ENCODE peak calls at places on chromosomes 6 and 20, in six cellular contexts. Z is A549, E is tibial nerve, I is PC-3, X is tibial artery, Y is heart left ventricle. J is an unnamed sample. For H3K4me1, the result is how much of the 10 kb centered on the place peaks cover.

GRCh38 chr6:26329763-26330511 is 35.1 kb upstream of the BTN3A2 start:
- DNase-seq in E (no peak), I (peak), Z (no peak), X (no peak), Y (no peak), J (no peak)

GRCh38 chr6:155066371-155066770 is 71.3 kb downstream of the TIAM2 start:
- DNase-seq in Z (no peak), Y (no peak), X (no peak), E (no peak), I (no peak), J (no peak)

GRCh38 chr6:110322151-110323003 is 35.8 kb downstream of the METTL24 start:
- DNase-seq in E (no peak), X (no peak), Y (no peak), Z (no peak), I (no peak), J (no peak)

GRCh38 chr20:22088882-22089281 is 383.4 kb downstream of the PAX1 start:
- DNase-seq in X (no peak), Y (no peak), I (no peak), E (no peak), Z (no peak), J (no peak)

GRCh38 chr6:10141756-10142443 is 273.0 kb downstream of the TFAP2A start:
- DNase-seq in X (no peak), E (no peak), Z (no peak), I (no peak), Y (no peak), J (no peak)

GRCh38 chr6:24064106-24064505 is 61.9 kb upstream of the NRSN1 start:
- DNase-seq in E (no peak), I (peak), Z (no peak), X (no peak), Y (no peak), J (no peak)

GRCh38 chr6:37988696-37989095 is 169.2 kb downstream of the ZFAND3 start:
- DNase-seq in Z (no peak), I (no peak), Y (no peak), X (no peak), E (no peak), J (no peak)

GRCh38 chr6:66638099-66638498 is 931.1 kb upstream of the EYS start:
- DNase-seq in I (no peak), Y (no peak), E (no peak), X (no peak), Z (no peak), J (no peak)

GRCh38 chr20:61437280-61438206 is 185.5 kb downstream of the CDH4 start:
- DNase-seq in E (no peak), Z (no peak), Y (no peak), I (no peak), X (peak), J (no peak)

GRCh38 chr20:47868744-47869143 is 83.5 kb upstream of the SULF2 start:
- DNase-seq in I (no peak), E (no peak), X (no peak), Y (no peak), Z (no peak), J (no peak)

GRCh38 chr6:110875548-110876169 is 1.1 kb downstream of the AMD1 start:
- DNase-seq in Z (no peak), E (no peak), X (peak), I (no peak), Y (peak), J (peak)

GRCh38 chr6:153172815-153173214 is 41.7 kb upstream of the RGS17 start:
- DNase-seq in I (no peak), X (no peak), Y (no peak), E (no peak), Z (no peak), J (no peak)

GRCh38 chr6:162147281-162147680 is 580.3 kb downstream of the PRKN start:
- DNase-seq in I (no peak), Y (no peak), Z (no peak), E (no peak), X (no peak), J (no peak)

GRCh38 chr20:22675337-22675736 is 91.0 kb upstream of the FOXA2 start:
- DNase-seq in I (no peak), Y (no peak), E (no peak), X (no peak), Z (no peak), J (no peak)

GRCh38 chr20:47040506-47041125 is 146.0 kb downstream of the EYA2 start:
- DNase-seq in Y (no peak), X (no peak), I (no peak), Z (no peak), E (no peak), J (no peak)

GRCh38 chr6:37491161-37491829 is 8.4 kb downstream of the CCDC167 start:
- DNase-seq in Z (no peak), X (no peak), I (no peak), E (no peak), Y (no peak), J (no peak)

GRCh38 chr6:34970487-34970886 is 81.4 kb downstream of the ANKS1A start:
- DNase-seq in X (no peak), Y (no peak), E (no peak), I (no peak), Z (no peak), J (no peak)

GRCh38 chr6:150627601-150628012 is 27.9 kb downstream of the PLEKHG1 start:
- DNase-seq in I (peak), Z (no peak), X (no peak), Y (no peak), E (no peak), J (no peak)

GRCh38 chr6:94215614-94216013 is 796.3 kb upstream of the EPHA7 start:
- DNase-seq in X (no peak), Z (no peak), Y (no peak), I (no peak), E (no peak), J (no peak)

DNA sequence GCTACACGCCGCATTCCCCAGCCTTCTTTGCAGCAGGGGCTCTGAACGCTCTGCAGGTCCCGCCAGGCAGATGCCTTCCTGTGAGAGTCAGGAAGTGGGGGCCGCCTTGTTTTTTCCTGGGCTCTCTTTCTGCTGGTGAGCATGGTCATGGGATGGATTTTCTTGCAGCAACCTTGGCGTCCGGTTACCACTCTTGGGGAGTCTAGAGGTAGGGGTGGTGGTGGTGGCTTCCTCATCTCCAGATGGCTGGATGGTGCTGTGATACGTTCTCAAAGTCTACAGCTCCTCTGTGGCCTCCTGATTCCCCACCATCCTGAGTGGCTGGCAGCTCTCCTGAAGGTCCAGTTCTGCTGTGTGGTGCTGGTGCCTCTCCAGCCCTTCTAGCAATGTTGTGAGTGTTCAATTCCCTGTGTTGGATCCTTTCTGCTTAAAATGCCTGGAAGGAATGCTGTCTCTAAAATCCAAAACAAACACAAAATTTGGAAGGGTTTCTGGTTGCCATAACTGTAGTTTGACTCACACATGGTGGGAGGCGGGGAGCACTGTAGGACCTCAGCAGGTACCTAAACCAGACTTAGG is 111.9 kb downstream of the CEBPB start:
- DNase-seq in Z (no peak), I (peak), E (no peak), X (no peak), Y (no peak), J (peak)
- H3K4me1 ChIP-seq in Z (half or more), I (under half), E (under half), X (under half), Y (half or more), J (under half)

GRCh38 chr6:93120154-93120742 is 299.1 kb downstream of the EPHA7 start:
- DNase-seq in I (no peak), E (no peak), X (no peak), Z (no peak), Y (no peak), J (no peak)
- TF ChIP-seq CTCF in I (no peak), E (no peak), X (no peak), Z (no peak), Y (no peak), J (no peak)

DNA sequence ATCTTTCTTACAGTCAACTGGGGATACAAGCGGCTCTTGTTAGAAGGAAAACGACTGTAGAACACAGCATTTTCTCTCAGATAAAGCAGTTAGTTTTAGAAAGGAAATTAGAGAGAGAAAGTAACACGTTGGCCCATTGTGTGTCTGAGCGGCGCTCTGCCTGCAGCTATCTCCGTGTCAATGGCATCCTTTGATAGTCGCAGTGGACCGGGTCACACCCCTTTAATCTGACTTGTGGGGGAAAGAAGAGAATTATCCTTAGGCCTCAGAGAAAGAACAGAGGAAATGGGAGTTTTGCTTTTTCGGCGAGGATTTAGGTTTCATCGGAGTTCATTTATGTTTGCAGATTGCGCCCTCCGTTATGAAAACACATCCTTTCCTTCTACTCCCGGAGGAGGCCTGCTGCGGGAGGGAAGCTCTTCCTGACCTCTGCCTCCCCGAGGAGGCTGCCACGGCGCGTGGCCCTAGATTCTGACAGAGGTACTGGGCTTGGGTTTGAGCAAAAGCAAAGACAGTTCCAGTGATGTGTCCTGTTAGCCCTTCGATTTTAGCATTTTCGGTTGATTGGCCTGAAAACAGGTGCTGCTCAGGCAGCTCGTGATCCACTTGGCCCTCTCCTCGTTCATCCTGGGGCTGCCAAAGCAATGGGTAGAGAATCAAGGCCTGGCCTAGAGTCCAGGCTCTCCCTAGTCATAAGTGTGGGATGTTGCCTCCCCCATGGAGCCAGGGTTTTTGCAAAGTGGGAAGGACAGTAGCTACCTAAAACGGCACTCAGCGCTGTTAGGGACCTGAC is 74.9 kb downstream of the ZDHHC14 start:
- DNase-seq in Y (no peak), E (no peak), Z (no peak), I (no peak), X (no peak), J (no peak)
- H3K27ac ChIP-seq in Y (peak), E (peak), Z (no peak), I (no peak), X (no peak), J (no peak)

DNA sequence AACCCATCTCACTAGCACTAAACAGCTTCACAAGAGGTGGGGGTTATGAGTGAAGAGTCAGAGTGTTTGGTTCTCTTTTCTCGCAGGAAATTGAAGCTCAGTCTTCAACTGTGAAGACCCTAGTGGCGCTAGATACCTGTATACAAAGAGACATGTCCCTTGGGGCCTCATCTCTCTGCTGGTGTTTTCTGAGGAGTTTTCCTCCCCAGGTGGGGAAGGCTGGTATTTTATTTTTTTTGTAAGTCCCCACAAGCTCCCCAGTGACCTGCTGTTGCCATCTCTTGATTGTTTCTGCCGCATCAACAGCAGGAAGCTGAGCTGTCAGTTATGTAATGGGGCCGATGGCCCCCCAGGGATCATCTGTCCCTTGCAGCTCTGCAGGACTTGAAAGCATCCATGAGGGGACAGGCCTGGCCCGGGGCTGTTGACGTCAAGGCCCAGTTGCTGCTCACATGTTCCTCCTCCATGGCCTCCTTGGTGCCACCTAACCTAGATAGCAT is 23.1 kb downstream of the STK35 start:
- DNase-seq in Y (no peak), Z (no peak), I (no peak), X (no peak), E (no peak), J (no peak)
- H3K4me1 ChIP-seq in Y (half or more), Z (under half), I (under half), X (under half), E (half or more), J (under half)

DNA sequence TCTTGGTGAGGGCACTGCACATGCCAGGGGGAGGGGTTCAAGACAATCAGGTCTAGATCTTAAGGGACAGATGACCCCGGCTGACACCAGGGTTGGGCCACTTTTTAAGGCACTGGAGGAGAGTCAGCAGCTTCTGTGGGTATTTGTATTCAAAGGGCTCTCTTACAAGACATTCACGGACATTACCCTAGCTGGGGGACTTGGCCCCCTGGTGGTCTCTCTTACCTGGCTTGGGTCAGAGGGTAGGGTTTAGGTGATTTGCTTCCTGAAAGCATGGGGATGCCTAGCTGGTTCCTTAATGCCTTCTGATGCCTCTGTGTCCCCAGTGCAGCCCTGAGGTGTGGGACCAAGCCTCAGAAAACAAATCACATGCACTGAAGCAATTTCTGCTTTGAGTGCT is 354.7 kb downstream of the CDC5L start:
- DNase-seq in Y (no peak), E (no peak), Z (no peak), I (no peak), X (no peak), J (no peak)
- TF ChIP-seq CTCF in Y (no peak), E (no peak), Z (no peak), I (no peak), X (no peak), J (no peak)

GRCh38 chr6:160252073-160252809 is 6.4 kb downstream of the SLC22A2 start:
- DNase-seq in I (no peak), X (no peak), Z (no peak), Y (no peak), E (no peak), J (no peak)
- H3K27ac ChIP-seq in I (no peak), X (no peak), Z (peak), Y (no peak), E (no peak), J (no peak)

GRCh38 chr6:144341831-144342527 is 56.8 kb downstream of the UTRN start:
- DNase-seq in Y (no peak), Z (no peak), I (no peak), E (no peak), X (no peak), J (no peak)
- H3K4me1 ChIP-seq in Y (half or more), Z (half or more), I (under half), E (half or more), X (under half), J (half or more)

DNA sequence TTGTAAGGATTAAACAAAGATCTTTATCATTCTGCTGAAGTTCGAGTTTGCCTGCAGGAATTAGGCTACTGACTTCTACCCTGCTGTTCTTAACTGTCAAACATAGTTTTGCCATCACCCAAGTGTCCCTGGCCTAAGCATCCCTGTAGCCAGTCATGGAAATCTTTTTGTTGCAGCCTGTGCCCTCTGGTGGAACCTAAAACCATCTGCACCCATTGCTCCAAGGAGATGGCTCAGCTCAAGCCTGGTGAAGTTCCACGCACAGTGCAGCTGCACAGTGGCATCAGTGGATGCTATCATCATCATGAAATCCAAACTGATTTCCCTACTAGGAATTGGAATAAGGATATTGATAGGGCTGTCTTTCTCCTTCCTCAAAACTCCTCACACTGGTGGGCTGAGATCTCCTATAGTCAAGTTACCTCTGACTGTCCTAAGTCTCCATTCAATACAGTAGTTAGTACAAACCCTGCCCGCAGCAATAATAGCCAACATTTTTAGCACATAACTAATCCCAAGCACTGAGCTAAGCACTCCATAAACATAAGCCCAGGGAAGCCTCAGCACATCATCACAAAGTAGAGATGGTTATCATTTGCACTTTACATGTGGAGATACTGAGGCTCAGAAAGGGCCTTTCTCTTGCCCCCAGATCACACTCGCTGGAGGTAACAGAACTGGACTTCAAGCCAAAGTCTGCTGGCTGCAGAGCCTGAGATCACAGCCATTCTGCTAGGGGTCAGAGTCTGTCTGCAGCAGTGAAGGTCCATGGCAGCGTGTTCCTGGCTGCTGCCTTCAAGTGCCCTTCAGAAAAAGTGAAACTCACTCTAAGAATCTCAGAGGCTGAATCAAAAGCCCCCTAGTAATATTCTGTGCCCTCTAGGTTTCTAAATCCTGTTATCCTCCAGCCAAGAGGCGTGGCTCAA is 77.2 kb upstream of the MC3R start:
- DNase-seq in Y (no peak), I (peak), E (no peak), Z (no peak), X (no peak), J (no peak)
- TF ChIP-seq CTCF in Y (peak), I (peak), E (peak), Z (no peak), X (peak), J (peak)

GRCh38 chr20:19750207-19750606 is 7.9 kb upstream of the RIN2 start:
- DNase-seq in Z (no peak), X (no peak), Y (no peak), I (no peak), E (no peak), J (no peak)
- H3K27ac ChIP-seq in Z (no peak), X (no peak), Y (no peak), I (no peak), E (no peak), J (no peak)

J was measured in suprapubic skin.